ENCODE peak calls at places on chromosome 16, in four cellular contexts. I is WTC11, P is GM12878, D is HepG2. Z is an unnamed sample.

GRCh38 chr16:14418795-14419225 is 211.2 kb downstream of the PARN start:
- DNase-seq in D (no peak), P (no peak), I (no peak), Z (no peak)

GRCh38 chr16:10941127-10941933 is 938 bp downstream of the DEXI start:
- DNase-seq in D (no peak), I (no peak), P (no peak), Z (no peak)

GRCh38 chr16:456891-457483 is 31.5 kb downstream of the RAB11FIP3 start:
- DNase-seq in I (no peak), P (no peak), D (no peak), Z (peak)

GRCh38 chr16:70778901-70779309 is 22.1 kb downstream of the VAC14 start:
- DNase-seq in I (peak), P (no peak), D (peak), Z (peak)

GRCh38 chr16:4314532-4315184 is 1.2 kb upstream of the GLIS2 start:
- DNase-seq in D (no peak), I (no peak), P (no peak), Z (no peak)

GRCh38 chr16:59249049-59249448 is 514.9 kb upstream of the GOT2 start:
- DNase-seq in I (peak), P (no peak), D (peak), Z (no peak)

GRCh38 chr16:50154369-50154947 is 1.4 kb downstream of the TENT4B start:
- DNase-seq in P (no peak), I (no peak), D (no peak), Z (peak)

GRCh38 chr16:12971216-12971615 is 69.8 kb downstream of the SHISA9 start:
- DNase-seq in P (no peak), D (no peak), I (no peak), Z (peak)

GRCh38 chr16:57371494-57372371 is 557 bp upstream of the CX3CL1 start:
- DNase-seq in I (no peak), D (no peak), P (no peak), Z (no peak)

GRCh38 chr16:15041260-15042011 is 14.4 kb downstream of the NTAN1 start:
- DNase-seq in I (peak), D (no peak), P (no peak), Z (peak)

GRCh38 chr16:11032922-11033291 is 88.5 kb downstream of the CLEC16A start:
- DNase-seq in D (no peak), P (no peak), I (no peak), Z (no peak)

GRCh38 chr16:68088130-68088972 is 3.2 kb downstream of the NFATC3 start:
- DNase-seq in D (no peak), P (no peak), I (no peak), Z (no peak)

GRCh38 chr16:15498427-15499175 is 64.2 kb downstream of the BMERB1 start:
- DNase-seq in I (no peak), P (no peak), D (no peak), Z (no peak)

GRCh38 chr16:84553873-84554399 is 49.5 kb upstream of the MEAK7 start:
- DNase-seq in P (no peak), D (no peak), I (no peak), Z (no peak)

GRCh38 chr16:80063028-80063767 is 462.7 kb upstream of the MAF start:
- DNase-seq in I (no peak), D (no peak), P (no peak), Z (no peak)

GRCh38 chr16:2712063-2712441 is 8.0 kb downstream of the PRSS27 start:
- DNase-seq in I (no peak), P (no peak), D (no peak), Z (no peak)

GRCh38 chr16:64826374-64826773 is 295.5 kb downstream of the CDH11 start:
- DNase-seq in P (no peak), I (no peak), D (no peak), Z (no peak)

GRCh38 chr16:16095646-16096045 is 127.6 kb downstream of the ABCC6 start:
- DNase-seq in I (no peak), P (no peak), D (no peak), Z (no peak)

GRCh38 chr16:2673066-2673999 is 9.0 kb upstream of the KCTD5 start:
- DNase-seq in P (peak), I (peak), D (peak), Z (peak)

GRCh38 chr16:62760398-62760797 is 724.2 kb upstream of the CDH8 start:
- DNase-seq in P (no peak), I (no peak), D (no peak), Z (no peak)

GRCh38 chr16:71847096-71847495 is 1.3 kb downstream of the ATXN1L start:
- DNase-seq in D (no peak), I (no peak), P (no peak), Z (no peak)

GRCh38 chr16:74480150-74481029 is 59.1 kb upstream of the CLEC18B start:
- DNase-seq in D (no peak), I (no peak), P (no peak), Z (peak)

GRCh38 chr16:31010539-31010938 is at the start of gene STX1B:
- DNase-seq in I (peak), P (no peak), D (no peak), Z (no peak)

GRCh38 chr16:12219992-12220391 is 243.5 kb downstream of the SNX29 start:
- DNase-seq in P (no peak), I (no peak), D (no peak), Z (no peak)

GRCh38 chr16:56301391-56301850 is 110.1 kb downstream of the GNAO1 start:
- DNase-seq in I (no peak), P (no peak), D (no peak), Z (no peak)

GRCh38 chr16:57191056-57191536 is 5.0 kb downstream of the RSPRY1 start:
- DNase-seq in P (no peak), I (no peak), D (no peak), Z (no peak)

GRCh38 chr16:76670125-76670857 is 393.1 kb downstream of the CNTNAP4 start:
- DNase-seq in D (no peak), I (no peak), P (no peak), Z (no peak)

GRCh38 chr16:27154573-27155521 is 48.5 kb upstream of the KDM8 start:
- DNase-seq in P (no peak), D (peak), I (peak), Z (peak)

GRCh38 chr16:3654249-3654991 is at the start of gene DNASE1:
- DNase-seq in D (peak), I (peak), P (peak), Z (peak)

GRCh38 chr16:28168991-28169554 is 42.7 kb downstream of the XPO6 start:
- DNase-seq in P (no peak), I (no peak), D (no peak), Z (no peak)

GRCh38 chr16:11896776-11897175 is 19.0 kb downstream of the GSPT1 start:
- DNase-seq in P (no peak), I (no peak), D (no peak), Z (no peak)

GRCh38 chr16:87681990-87682570 is 79.8 kb downstream of the JPH3 start:
- DNase-seq in P (no peak), D (peak), I (peak), Z (peak)

GRCh38 chr16:49474741-49475140 is 101.1 kb downstream of the C16orf78 start:
- DNase-seq in I (peak), D (no peak), P (no peak), Z (no peak)

GRCh38 chr16:31006086-31006385 is 4.4 kb downstream of the STX1B start:
- DNase-seq in I (no peak), P (no peak), D (no peak), Z (no peak)

GRCh38 chr16:78372302-78372701 is 272.8 kb downstream of the WWOX start:
- DNase-seq in D (no peak), P (no peak), I (no peak), Z (no peak)

GRCh38 chr16:11355862-11356261 is 10.6 kb downstream of the RMI2 start:
- DNase-seq in P (no peak), D (no peak), I (no peak), Z (no peak)

GRCh38 chr16:11386791-11387546 is 41.7 kb downstream of the RMI2 start:
- DNase-seq in D (peak), I (peak), P (no peak), Z (peak)

GRCh38 chr16:27463741-27464662 is 62.0 kb downstream of the IL21R start:
- DNase-seq in P (no peak), D (no peak), I (no peak), Z (no peak)

GRCh38 chr16:66406534-66407368 is 20.3 kb upstream of the BEAN1 start:
- DNase-seq in I (peak), D (peak), P (no peak), Z (peak)

GRCh38 chr16:66405057-66405783 is 21.9 kb upstream of the BEAN1 start:
- DNase-seq in I (no peak), D (no peak), P (no peak), Z (no peak)

GRCh38 chr16:66409156-66409555 is 17.9 kb upstream of the BEAN1 start:
- DNase-seq in I (no peak), P (no peak), D (no peak), Z (no peak)

GRCh38 chr16:66412182-66412581 is 14.9 kb upstream of the BEAN1 start:
- DNase-seq in I (no peak), D (no peak), P (no peak), Z (no peak)

DNA sequence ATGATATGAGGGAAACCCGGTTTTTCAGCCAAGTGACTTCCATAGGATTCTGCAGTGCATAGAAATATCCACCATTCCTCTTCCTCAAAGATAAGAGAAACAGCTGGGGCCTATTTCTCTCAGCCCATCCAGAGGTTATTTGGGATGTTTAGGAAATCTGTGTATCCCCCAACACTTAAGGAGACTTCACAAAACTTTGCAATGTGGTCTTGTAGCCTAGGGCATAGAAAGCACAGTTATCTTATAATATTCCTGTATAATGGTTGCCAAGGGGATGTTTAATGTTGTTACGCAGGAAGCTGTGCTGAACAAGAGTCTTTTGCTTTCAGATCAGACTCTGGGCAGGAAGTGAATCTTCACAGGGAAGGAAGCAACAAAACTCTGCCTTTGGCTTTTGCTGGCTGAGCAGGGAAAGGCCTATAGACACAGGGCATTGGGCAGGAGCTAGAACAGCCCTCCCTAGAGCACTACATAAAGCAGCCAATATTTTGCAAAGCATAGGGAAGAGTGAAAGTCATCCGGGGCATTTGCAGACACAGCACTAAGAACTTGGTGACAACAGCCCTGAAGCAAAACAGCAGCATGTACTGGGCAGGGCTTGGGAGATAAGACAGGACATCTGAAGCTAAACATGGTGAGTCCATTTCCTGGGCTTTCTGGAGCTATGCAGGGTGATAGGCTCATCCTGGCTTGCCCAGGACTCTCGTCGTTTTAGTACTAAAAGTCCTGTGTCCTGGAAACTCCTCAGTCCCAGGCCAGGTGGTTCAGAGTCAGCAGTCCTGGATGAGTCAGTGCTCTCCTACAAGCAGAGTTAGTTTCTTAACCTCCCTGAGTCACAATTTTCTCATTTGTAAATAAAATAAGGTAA is 18.7 kb upstream of the BEAN1 start:
- DNase-seq in P (no peak), I (no peak), D (peak), Z (no peak)
- TF ChIP-seq NR2C2 in P (no peak), I (no peak), D (peak), Z (no peak)

GRCh38 chr16:85798901-85799496 is 345 bp downstream of the EMC8 start:
- DNase-seq in P (no peak), D (no peak), I (peak), Z (peak)
- TF ChIP-seq NR2C2 in P (no peak), D (no peak), I (no peak), Z (no peak)

DNA sequence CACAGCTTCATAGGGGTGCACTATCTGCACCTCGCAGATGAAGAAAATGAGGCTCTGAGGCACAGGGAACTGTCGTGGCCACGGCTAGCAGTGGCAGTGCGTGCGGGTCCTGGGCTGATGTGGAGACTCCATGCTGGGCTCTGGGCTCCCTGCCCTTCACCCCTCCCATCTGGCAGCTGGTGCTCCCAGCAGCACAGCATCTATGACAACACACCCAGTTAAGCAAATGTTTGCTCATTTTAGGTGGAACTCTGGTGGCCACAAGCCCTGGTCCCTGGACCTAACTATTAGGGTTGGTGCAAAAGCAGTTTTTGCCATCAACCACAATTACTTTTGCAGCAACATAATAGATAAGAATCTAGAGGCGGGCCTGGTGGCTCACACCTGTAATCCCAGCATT is 30.9 kb downstream of the IFT140 start:
- DNase-seq in I (no peak), P (no peak), D (no peak), Z (no peak)
- TF ChIP-seq NR2C2 in I (no peak), P (no peak), D (no peak), Z (no peak)

GRCh38 chr16:53041196-53041977 is 11.3 kb downstream of the CHD9NB start:
- DNase-seq in I (peak), P (no peak), D (peak), Z (no peak)
- TF ChIP-seq NR2C2 in I (no peak), P (no peak), D (no peak), Z (no peak)

GRCh38 chr16:88978608-88979346 is 1.8 kb upstream of the CBFA2T3 start:
- DNase-seq in I (no peak), P (peak), D (no peak), Z (peak)
- TF ChIP-seq NR2C2 in I (no peak), P (no peak), D (no peak), Z (no peak)

GRCh38 chr16:81198635-81199034 is 39.9 kb upstream of the BCO1 start:
- DNase-seq in I (no peak), P (no peak), D (peak), Z (peak)
- TF ChIP-seq NR2C2 in I (no peak), P (no peak), D (peak), Z (no peak)

GRCh38 chr16:81873843-81874752 is 95.0 kb downstream of the PLCG2 start:
- DNase-seq in I (peak), D (peak), P (no peak), Z (peak)
- TF ChIP-seq NR2C2 in I (no peak), D (no peak), P (no peak), Z (no peak)

GRCh38 chr16:35255816-35256215 is 1796.4 kb downstream of the TP53TG3F start:
- DNase-seq in D (no peak), P (no peak), I (no peak), Z (no peak)
- TF ChIP-seq NR2C2 in D (no peak), P (no peak), I (no peak), Z (no peak)

DNA sequence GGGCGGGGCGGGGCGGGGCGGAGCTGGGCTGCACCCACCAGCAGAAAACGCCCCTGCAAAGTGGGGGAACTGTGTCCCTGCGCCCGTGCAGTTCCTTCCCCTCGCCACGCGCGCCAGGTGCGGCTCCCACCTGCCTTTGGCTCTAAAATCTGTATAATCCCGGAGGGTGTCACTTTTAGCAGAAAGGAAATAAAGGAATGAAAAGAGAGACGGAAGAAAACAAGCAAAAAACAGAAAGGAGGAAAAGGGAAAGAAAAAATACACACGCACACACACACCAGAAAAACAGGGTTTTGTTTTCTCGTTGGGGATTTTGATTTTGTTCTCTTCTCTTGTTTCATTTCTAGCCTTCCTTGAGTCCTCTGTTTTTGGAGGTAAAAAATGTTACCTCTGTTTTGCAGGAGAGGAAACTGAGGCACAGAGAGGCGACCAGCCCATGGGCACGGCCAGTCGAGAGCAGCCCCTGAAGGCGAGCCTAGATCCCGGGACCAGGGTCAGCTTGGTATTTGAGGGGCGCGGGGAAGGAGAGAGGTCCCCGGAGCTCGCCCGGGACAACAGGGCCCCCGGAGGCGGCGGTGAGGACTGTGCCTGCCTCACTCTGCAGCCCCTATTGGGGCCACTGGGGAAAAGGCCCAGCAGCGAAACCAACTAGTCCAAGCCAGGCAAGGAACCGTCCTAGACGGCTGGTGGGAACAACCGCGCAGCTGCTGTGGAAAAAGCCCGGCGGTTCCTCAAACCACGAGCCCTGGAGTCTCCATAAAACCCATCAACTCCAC is 594 bp upstream of the CARHSP1 start:
- DNase-seq in D (peak), I (peak), P (no peak), Z (peak)
- TF ChIP-seq NR2C2 in D (no peak), I (no peak), P (no peak), Z (no peak)

GRCh38 chr16:23505180-23505665 is 5.1 kb downstream of the GGA2 start:
- DNase-seq in D (no peak), I (no peak), P (no peak), Z (no peak)

GRCh38 chr16:23505942-23506605 is 4.2 kb downstream of the GGA2 start:
- DNase-seq in I (no peak), P (no peak), D (no peak), Z (peak)

GRCh38 chr16:23506606-23506994 is 3.7 kb downstream of the GGA2 start:
- DNase-seq in D (no peak), I (no peak), P (no peak), Z (no peak)

GRCh38 chr16:23504076-23504452 is 6.2 kb downstream of the GGA2 start:
- DNase-seq in P (no peak), D (no peak), I (no peak), Z (no peak)

GRCh38 chr16:23504453-23505179 is 5.7 kb downstream of the GGA2 start:
- DNase-seq in P (peak), I (no peak), D (peak), Z (peak)
- TF ChIP-seq NR2C2 in P (peak), I (no peak), D (peak), Z (peak)

Z was measured in K562.